ENCODE peak calls at places on chromosome 7, in five cellular contexts. J is breast epithelium, B is fibroblast of lung, E is NCI-H1092 treated with DMSO at 0.1 percent for 48 hours, S is activated gamma-delta T cell treated with Interleukin-2 at 50 U/mL for 16 hours. R is an unnamed sample.

GRCh38 chr7:37806152-37806551 is 42.2 kb upstream of the NME8 start:
- DNase-seq in E (no peak), S (no peak), B (no peak), J (no peak), R (no peak)

GRCh38 chr7:129401968-129402860 is 32.0 kb upstream of the STRIP2 start:
- DNase-seq in S (no peak), J (no peak), B (no peak), E (no peak), R (no peak)

GRCh38 chr7:100682991-100683658 is 9.6 kb downstream of the GNB2 start:
- DNase-seq in E (no peak), B (no peak), J (no peak), S (no peak), R (no peak)

GRCh38 chr7:80453699-80454340 is 58.0 kb downstream of the GNAT3 start:
- DNase-seq in E (peak; percentile 59), J (no peak), S (no peak), B (peak; percentile 69), R (no peak)

GRCh38 chr7:66694286-66694685 is 46.2 kb upstream of the RABGEF1 start:
- DNase-seq in S (no peak), J (no peak), E (no peak), B (no peak), R (no peak)

GRCh38 chr7:24498439-24498838 is 74.8 kb upstream of the PALS2 start:
- DNase-seq in E (no peak), S (no peak), J (no peak), B (no peak), R (no peak)

GRCh38 chr7:155184923-155185322 is 112.8 kb upstream of the INSIG1 start:
- DNase-seq in B (no peak), E (no peak), S (no peak), J (no peak), R (no peak)

GRCh38 chr7:23383225-23383624 is 84.1 kb downstream of the MALSU1 start:
- DNase-seq in B (peak; percentile 33), J (no peak), E (no peak), S (no peak), R (no peak)

GRCh38 chr7:37643876-37644275 is 39.7 kb upstream of the GPR141 start:
- DNase-seq in B (no peak), S (no peak), E (no peak), J (no peak), R (no peak)

GRCh38 chr7:31835471-31835870 is 148.5 kb downstream of the PPP1R17 start:
- DNase-seq in E (no peak), B (no peak), J (no peak), S (no peak), R (no peak)

GRCh38 chr7:44674381-44674780 is 68.0 kb downstream of the OGDH start:
- DNase-seq in E (no peak), S (no peak), J (no peak), B (no peak), R (no peak)

GRCh38 chr7:116194115-116194514 is 16.2 kb upstream of the TES start:
- DNase-seq in E (no peak), B (no peak), J (no peak), S (no peak), R (no peak)

GRCh38 chr7:55050286-55050685 is 31.5 kb downstream of the EGFR start:
- DNase-seq in E (no peak), B (no peak), J (no peak), S (no peak), R (no peak)